ENCODE peak calls at places on chromosomes 12 and 14, in four cellular contexts. N, M, T and H are unnamed samples.

GRCh38 chr14:76829650-76830421 is 3.6 kb downstream of the LRRC74A start:
- DNase-seq in N (no peak), M (no peak), T (peak; percentile 91), H (no peak)

GRCh38 chr14:31206536-31207286 is 882 bp downstream of the HECTD1 start:
- DNase-seq in N (peak; percentile 77), M (peak; percentile 53), T (peak; percentile 50), H (peak; percentile 62)

GRCh38 chr12:26918321-26919215 is 19.2 kb downstream of the INTS13 start:
- DNase-seq in N (no peak), M (no peak), T (no peak), H (peak; percentile 22)

GRCh38 chr12:104372048-104372720 is 68.6 kb downstream of the EID3 start:
- DNase-seq in N (peak; percentile 50), M (no peak), T (no peak), H (no peak)

GRCh38 chr12:122097641-122098364 is 19.2 kb downstream of the MLXIP start:
- DNase-seq in N (peak; percentile 90), M (peak; percentile 91), T (peak; percentile 46), H (no peak)

GRCh38 chr14:106790189-106791036 is 1264.0 kb downstream of the TMEM121 start:
- DNase-seq in N (peak; percentile 64), M (peak; percentile 90), T (peak; percentile 47), H (no peak)

GRCh38 chr14:101481557-101481956 is 79.7 kb upstream of the DIO3 start:
- DNase-seq in N (peak; percentile 24), M (no peak), T (no peak), H (no peak)

GRCh38 chr12:57840701-57841100 is 5.8 kb downstream of the CTDSP2 start:
- DNase-seq in N (no peak), M (peak; percentile 53), T (peak; percentile 73), H (peak; percentile 54)

GRCh38 chr12:1391722-1392121 is 202.7 kb downstream of the FBXL14 start:
- DNase-seq in N (peak; percentile 79), M (no peak), T (no peak), H (no peak)

GRCh38 chr14:84029246-84029645 is 1500.7 kb upstream of the FLRT2 start:
- DNase-seq in N (no peak), M (no peak), T (no peak), H (no peak)

GRCh38 chr14:100900837-100901390 is 2.6 kb downstream of the RTL1 start:
- DNase-seq in N (peak; percentile 91), M (peak; percentile 64), T (peak; percentile 72), H (no peak)

GRCh38 chr12:79881351-79881750 is 53.5 kb downstream of the PPP1R12A start:
- DNase-seq in N (no peak), M (no peak), T (no peak), H (no peak)
- H3K4me1 ChIP-seq in N (peaks cover 3% of the 10 kb centered on the region), M (no peaks in the 10 kb centered on the region), T (no peaks in the 10 kb centered on the region), H (peaks cover 31% of the 10 kb centered on the region)

DNA sequence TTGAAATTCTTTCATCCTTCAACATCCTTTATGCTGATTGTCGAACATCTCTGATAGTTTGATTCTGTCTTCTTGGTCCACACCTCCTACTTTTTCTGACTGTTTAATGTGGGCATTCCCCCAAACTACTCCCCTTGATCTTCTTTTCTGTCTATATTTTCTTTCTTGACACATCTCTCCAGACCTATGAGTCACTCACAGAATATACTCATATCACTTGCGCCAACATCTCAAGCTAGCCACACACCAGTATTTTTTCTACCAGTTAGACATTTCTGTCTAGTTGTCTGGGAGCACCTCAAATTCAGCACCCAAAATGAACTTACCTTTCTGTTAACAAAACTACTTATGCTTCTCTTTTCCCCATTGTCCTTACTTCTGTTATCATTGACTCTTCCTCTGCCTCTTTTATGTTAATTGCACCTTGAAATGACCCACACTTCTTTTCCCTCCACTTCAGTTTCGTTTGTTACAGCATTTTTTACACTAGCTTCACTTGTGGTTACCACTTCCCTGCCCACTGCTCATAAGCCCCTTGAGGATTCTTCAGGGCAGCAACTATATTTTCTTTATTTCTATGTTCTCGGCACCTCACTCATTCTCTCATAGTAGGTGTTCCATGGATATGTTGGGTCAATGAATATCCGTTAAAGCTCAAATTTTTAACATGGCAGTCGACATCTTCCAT is 33.5 kb downstream of the TSHR start:
- DNase-seq in N (no peak), M (no peak), T (no peak), H (no peak)
- H3K9ac ChIP-seq in N (no peak overlapping the region), M (no peak overlapping the region), T (no peak overlapping the region), H (no peak overlapping the region)

DNA sequence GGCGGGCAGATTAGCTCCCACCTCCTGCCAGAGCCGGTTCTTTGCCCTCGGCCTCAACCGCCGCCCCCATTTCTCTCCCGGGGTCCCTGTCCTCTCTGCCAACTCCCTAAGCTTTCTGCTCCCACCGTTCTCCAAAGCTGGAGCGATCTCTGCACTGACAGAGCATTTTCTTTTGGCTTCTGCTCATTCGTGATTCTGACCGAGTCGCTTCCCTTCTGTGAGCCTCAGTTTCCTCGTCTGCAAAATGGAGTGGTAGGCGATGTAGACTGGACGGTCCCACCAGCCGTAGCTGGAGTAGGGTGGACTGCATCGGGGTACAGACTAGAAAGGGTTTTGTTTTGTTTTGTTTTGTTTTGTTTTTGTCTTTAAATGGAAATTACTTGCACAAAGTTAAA is 2.4 kb downstream of the VSX2 start:
- DNase-seq in N (no peak), M (no peak), T (no peak), H (no peak)
- H3K27me3 ChIP-seq in N (peaks cover 99% of the 10 kb centered on the region), M (peaks cover 56% of the 10 kb centered on the region), T (peaks cover 2% of the 10 kb centered on the region), H (peaks cover 98% of the 10 kb centered on the region)

GRCh38 chr12:56671608-56672007 is 16.5 kb downstream of the PTGES3 start:
- DNase-seq in N (no peak), M (no peak), T (no peak), H (no peak)
- H3K4me1 ChIP-seq in N (no peaks in the 10 kb centered on the region), M (peaks cover 13% of the 10 kb centered on the region), T (peaks cover 31% of the 10 kb centered on the region), H (no peaks in the 10 kb centered on the region)